ENCODE peak calls at places on chromosome 3, in four cellular contexts. P is stomach, Z is GM12878, C is tibial nerve. J is an unnamed sample.

GRCh38 chr3:134002326-134002725 is 27.4 kb downstream of the SLCO2A1 start:
- DNase-seq in P (no peak), Z (no peak), C (no peak), J (peak)

GRCh38 chr3:108106449-108106848 is 15.6 kb upstream of the CD47 start:
- DNase-seq in P (no peak), Z (no peak), C (no peak), J (no peak)

GRCh38 chr3:48739955-48740823 is 23.2 kb upstream of the IP6K2 start:
- DNase-seq in P (peak), Z (no peak), C (peak), J (peak)

GRCh38 chr3:49719214-49719884 is at the start of gene AMIGO3:
- DNase-seq in P (peak), Z (peak), C (peak), J (peak)

GRCh38 chr3:98710008-98710672 is 53.0 kb upstream of the ST3GAL6 start:
- DNase-seq in P (no peak), Z (no peak), C (no peak), J (no peak)

GRCh38 chr3:125967156-125967555 is 1.8 kb upstream of the ROPN1B start:
- DNase-seq in P (no peak), Z (no peak), C (no peak), J (no peak)

GRCh38 chr3:191592105-191592504 is 131.1 kb downstream of the PYDC2 start:
- DNase-seq in P (no peak), Z (no peak), C (no peak), J (no peak)

GRCh38 chr3:126828306-126828705 is 124.3 kb downstream of the CHCHD6 start:
- DNase-seq in P (no peak), Z (no peak), C (no peak), J (peak)

GRCh38 chr3:183745300-183746098 is 47.9 kb downstream of the YEATS2 start:
- DNase-seq in P (no peak), Z (no peak), C (no peak), J (no peak)

GRCh38 chr3:178084938-178085816 is 451.1 kb upstream of the KCNMB2 start:
- DNase-seq in P (peak), Z (no peak), C (peak), J (peak)

GRCh38 chr3:48215876-48216275 is 7.4 kb upstream of the CAMP start:
- DNase-seq in P (peak), Z (no peak), C (peak), J (peak)

GRCh38 chr3:191360620-191361019 is 30.3 kb upstream of the UTS2B start:
- DNase-seq in P (no peak), Z (no peak), C (no peak), J (no peak)

GRCh38 chr3:50971487-50971924 is 296.8 kb downstream of the DOCK3 start:
- DNase-seq in P (peak), Z (no peak), C (no peak), J (no peak)

GRCh38 chr3:88985491-88985890 is 121.9 kb upstream of the EPHA3 start:
- DNase-seq in P (no peak), Z (no peak), C (no peak), J (no peak)

GRCh38 chr3:169563775-169564059 is 99.8 kb downstream of the MECOM start:
- DNase-seq in P (no peak), Z (no peak), C (no peak), J (no peak)

GRCh38 chr3:112667599-112667998 is 26.7 kb upstream of the CCDC80 start:
- DNase-seq in P (no peak), Z (no peak), C (no peak), J (no peak)

DNA sequence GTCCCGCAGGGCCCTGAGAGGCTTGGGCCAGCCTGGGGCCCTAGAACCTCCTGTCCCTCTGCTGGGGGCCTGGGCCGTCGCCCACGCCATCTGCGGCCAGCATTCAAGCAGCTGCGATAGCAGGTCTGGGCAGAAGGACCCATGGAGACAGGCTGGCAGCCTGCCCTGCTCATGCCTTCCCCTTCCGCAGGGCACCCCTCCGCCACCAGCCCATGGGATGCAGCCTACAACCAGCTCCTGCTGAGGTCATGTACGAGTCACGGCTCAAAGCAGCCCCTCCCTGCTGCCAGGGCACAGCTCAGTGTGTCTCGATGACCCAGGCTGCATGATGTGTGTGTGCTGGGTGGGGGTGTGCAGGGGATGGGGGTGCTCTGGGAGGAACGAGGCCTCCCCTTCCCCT is 27.8 kb downstream of the DUSP7 start:
- DNase-seq in P (no peak), Z (no peak), C (no peak), J (no peak)
- H3K27ac ChIP-seq in P (no peak), Z (no peak), C (peak), J (peak)

GRCh38 chr3:132445812-132446211 is 28.5 kb downstream of the DNAJC13 start:
- DNase-seq in P (no peak), Z (no peak), C (no peak), J (no peak)

GRCh38 chr3:132443421-132443820 is 26.1 kb downstream of the DNAJC13 start:
- DNase-seq in P (no peak), Z (no peak), C (no peak), J (no peak)

GRCh38 chr3:132448211-132448961 is 31.1 kb downstream of the DNAJC13 start:
- DNase-seq in P (peak), Z (peak), C (peak), J (no peak)

DNA sequence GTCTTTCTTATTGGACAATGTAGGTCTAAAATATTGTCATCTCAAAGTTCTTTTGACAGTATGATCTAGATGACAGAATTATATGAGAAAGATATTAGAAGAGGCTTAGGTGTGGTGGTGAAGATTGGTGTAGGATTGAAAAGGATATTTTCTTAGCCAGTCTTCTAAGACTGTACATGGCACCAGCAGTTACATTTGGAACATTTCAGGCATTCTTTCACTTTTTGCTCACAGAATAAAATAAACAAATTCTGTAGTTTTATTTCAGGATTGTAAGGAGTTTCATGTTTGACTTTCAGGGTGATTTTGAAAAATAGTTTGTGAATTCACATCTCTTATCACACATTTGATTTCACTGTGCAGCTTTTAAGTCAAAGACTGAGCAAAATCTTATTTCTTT is 27.0 kb downstream of the DNAJC13 start:
- DNase-seq in P (no peak), Z (no peak), C (no peak), J (no peak)
- H3K27ac ChIP-seq in P (no peak), Z (peak), C (peak), J (no peak)

DNA sequence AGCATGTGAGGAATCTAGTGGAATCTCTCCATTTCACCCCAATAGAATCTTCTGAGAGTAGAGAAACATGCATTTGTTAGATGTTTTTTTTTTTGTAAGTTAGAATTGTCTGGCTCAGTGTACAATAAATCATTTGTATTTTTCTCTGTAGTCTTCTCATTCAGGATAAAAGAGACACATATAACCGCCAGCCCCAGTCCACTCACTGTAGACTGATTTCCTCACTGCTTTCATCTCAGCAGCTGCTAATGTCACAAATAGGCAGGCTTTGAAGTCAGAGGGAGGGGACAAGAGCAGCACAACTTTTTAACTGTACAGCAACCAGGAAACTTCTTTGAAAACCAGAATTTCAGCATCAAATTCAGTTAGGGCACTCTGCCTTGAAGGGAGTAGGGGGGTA is 140.2 kb upstream of the RBMS3 start:
- DNase-seq in P (no peak), Z (no peak), C (no peak), J (no peak)
- H3K27ac ChIP-seq in P (no peak), Z (no peak), C (peak), J (peak)

DNA sequence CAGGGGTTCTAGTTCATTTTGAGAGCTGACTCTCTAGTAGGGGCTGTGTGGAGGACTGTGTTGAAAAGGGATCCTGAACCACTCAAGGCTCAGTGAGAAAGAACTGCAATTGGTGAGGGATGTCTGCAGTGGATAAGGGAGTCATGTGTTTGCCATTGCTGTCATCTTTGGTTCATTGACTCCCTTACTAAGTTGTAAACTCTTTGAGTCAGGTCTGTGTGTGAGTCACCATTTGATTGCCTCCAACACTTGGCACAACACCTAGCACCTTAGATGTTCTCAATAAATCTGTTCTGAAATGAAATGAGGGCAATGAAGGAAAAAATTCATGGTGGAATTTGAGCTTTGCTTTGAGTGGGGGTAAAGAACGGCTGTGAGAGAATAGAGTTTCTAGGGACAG is 51.7 kb downstream of the PLS1 start:
- DNase-seq in P (no peak), Z (no peak), C (no peak), J (no peak)
- H3K27ac ChIP-seq in P (no peak), Z (no peak), C (no peak), J (no peak)

GRCh38 chr3:105144837-105145236 is 221.9 kb upstream of the ALCAM start:
- DNase-seq in P (no peak), Z (no peak), C (no peak), J (no peak)
- H3K27ac ChIP-seq in P (no peak), Z (no peak), C (no peak), J (no peak)

GRCh38 chr3:73603771-73604171 is 21.0 kb downstream of the PDZRN3 start:
- DNase-seq in P (no peak), Z (no peak), C (no peak), J (no peak)
- H3K27ac ChIP-seq in P (peak), Z (no peak), C (peak), J (peak)

DNA sequence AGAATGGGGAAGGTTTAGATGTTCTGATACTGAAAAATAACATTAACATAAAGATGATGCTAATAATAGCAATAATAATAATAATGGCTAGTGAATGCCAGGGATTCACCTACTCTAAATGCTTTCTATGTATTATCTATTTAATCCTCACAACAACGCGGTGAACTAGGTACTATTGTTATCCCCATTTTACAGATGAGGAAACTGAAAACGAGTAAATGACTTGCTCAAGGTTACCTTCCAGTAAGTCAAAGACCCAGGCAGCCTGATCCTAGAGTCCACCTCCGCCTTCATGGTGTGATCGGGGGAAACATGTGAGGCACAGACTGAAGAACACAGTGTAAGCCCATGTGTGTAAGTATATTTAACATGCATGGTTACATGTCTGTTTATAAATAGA is 30.4 kb downstream of the LRRC2 start:
- DNase-seq in P (no peak), Z (no peak), C (no peak), J (no peak)
- H3K27ac ChIP-seq in P (no peak), Z (no peak), C (no peak), J (no peak)

DNA sequence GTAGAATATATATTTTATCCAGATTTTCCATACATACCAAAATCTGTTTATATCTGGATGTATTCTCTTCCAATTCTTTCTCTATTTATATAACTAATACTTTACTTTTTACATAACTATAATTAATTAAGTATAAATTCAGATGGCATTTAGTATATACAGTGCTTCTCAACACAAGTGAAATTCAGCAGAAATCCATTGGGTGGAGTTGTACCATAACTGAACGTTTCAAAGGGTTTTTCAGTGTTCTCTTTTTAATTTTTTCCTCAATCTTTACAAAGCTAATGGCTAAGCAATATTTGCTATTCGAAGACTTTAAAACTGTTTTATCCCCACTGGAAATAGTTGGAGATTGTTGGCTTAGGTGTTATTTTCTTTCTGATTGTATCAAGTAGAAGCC is 13.9 kb upstream of the ZBBX start:
- DNase-seq in P (no peak), Z (no peak), C (no peak), J (no peak)
- H3K27ac ChIP-seq in P (no peak), Z (no peak), C (no peak), J (no peak)

GRCh38 chr3:15325228-15325627 is 7.2 kb downstream of the SH3BP5 start:
- DNase-seq in P (no peak), Z (no peak), C (no peak), J (no peak)
- H3K27ac ChIP-seq in P (peak), Z (no peak), C (peak), J (peak)

J was measured in right atrium auricular region.